ENCODE peak calls at places on chromosomes 1 and 21, in four cellular contexts. One of them, this sample, is unnamed. For H3K4me1, the result is how much of the 10 kb centered on the place peaks cover.

GRCh38 chr1:194024659-194025058 is 838.2 kb upstream of the B3GALT2 start:
- DNase-seq in psoas muscle: no peak
- DNase-seq in PC-3: peak
- DNase-seq in heart right ventricle: no peak
- DNase-seq in this sample: no peak

GRCh38 chr21:26490771-26491170 is 82.3 kb downstream of the CYYR1 start:
- DNase-seq in heart right ventricle: no peak
- DNase-seq in psoas muscle: no peak
- DNase-seq in PC-3: peak
- DNase-seq in this sample: no peak

GRCh38 chr1:74505133-74505532 is 7.3 kb downstream of the LRRC53 start:
- DNase-seq in PC-3: no peak
- DNase-seq in psoas muscle: no peak
- DNase-seq in heart right ventricle: peak
- DNase-seq in this sample: no peak

GRCh38 chr1:223796210-223796609 is 49.5 kb downstream of the TP53BP2 start:
- DNase-seq in PC-3: no peak
- DNase-seq in psoas muscle: no peak
- DNase-seq in heart right ventricle: no peak
- DNase-seq in this sample: no peak

GRCh38 chr1:227066999-227067398 is 126.9 kb downstream of the COQ8A start:
- DNase-seq in PC-3: no peak
- DNase-seq in psoas muscle: no peak
- DNase-seq in heart right ventricle: no peak
- DNase-seq in this sample: no peak

GRCh38 chr1:62058951-62059350 is 135.7 kb upstream of the L1TD1 start:
- DNase-seq in psoas muscle: no peak
- DNase-seq in PC-3: no peak
- DNase-seq in heart right ventricle: no peak
- DNase-seq in this sample: no peak

GRCh38 chr1:198220428-198220827 is 63.6 kb downstream of the NEK7 start:
- DNase-seq in heart right ventricle: no peak
- DNase-seq in PC-3: peak
- DNase-seq in psoas muscle: no peak
- DNase-seq in this sample: no peak

GRCh38 chr21:20882462-20883415 is 115.5 kb upstream of the NCAM2 start:
- DNase-seq in psoas muscle: no peak
- DNase-seq in PC-3: peak
- DNase-seq in heart right ventricle: no peak
- DNase-seq in this sample: no peak

GRCh38 chr1:175317309-175317708 is 124.7 kb upstream of the KIAA0040 start:
- DNase-seq in heart right ventricle: no peak
- DNase-seq in PC-3: peak
- DNase-seq in psoas muscle: no peak
- DNase-seq in this sample: peak

GRCh38 chr1:37234941-37235418 is 200.7 kb upstream of the GRIK3 start:
- DNase-seq in heart right ventricle: no peak
- DNase-seq in psoas muscle: no peak
- DNase-seq in PC-3: no peak
- DNase-seq in this sample: no peak

GRCh38 chr1:87867631-87868030 is 539.0 kb downstream of the LMO4 start:
- DNase-seq in PC-3: peak
- DNase-seq in heart right ventricle: no peak
- DNase-seq in psoas muscle: no peak
- DNase-seq in this sample: no peak

GRCh38 chr1:39494671-39495410 is 3.4 kb downstream of the BMP8A start:
- DNase-seq in PC-3: no peak
- DNase-seq in psoas muscle: no peak
- DNase-seq in heart right ventricle: no peak
- DNase-seq in this sample: no peak

GRCh38 chr1:82549851-82550250 is 749.1 kb downstream of the ADGRL2 start:
- DNase-seq in heart right ventricle: no peak
- DNase-seq in psoas muscle: no peak
- DNase-seq in PC-3: no peak
- DNase-seq in this sample: no peak

GRCh38 chr1:234773936-234774677 is 164.1 kb upstream of the IRF2BP2 start:
- DNase-seq in heart right ventricle: no peak
- DNase-seq in psoas muscle: no peak
- DNase-seq in PC-3: no peak
- DNase-seq in this sample: no peak

GRCh38 chr1:8396912-8397406 is 79.0 kb downstream of the SLC45A1 start:
- DNase-seq in PC-3: peak
- DNase-seq in heart right ventricle: no peak
- DNase-seq in psoas muscle: peak
- DNase-seq in this sample: no peak

GRCh38 chr21:44732263-44732662 is 20.9 kb upstream of the TSPEAR start:
- DNase-seq in PC-3: no peak
- DNase-seq in psoas muscle: no peak
- DNase-seq in heart right ventricle: no peak
- DNase-seq in this sample: no peak

GRCh38 chr1:222546548-222547259 is 1.2 kb downstream of the HHIPL2 start:
- DNase-seq in psoas muscle: no peak
- DNase-seq in heart right ventricle: no peak
- DNase-seq in PC-3: peak
- DNase-seq in this sample: no peak

GRCh38 chr1:2298685-2299673 is 70.9 kb downstream of the SKI start:
- DNase-seq in psoas muscle: no peak
- DNase-seq in PC-3: no peak
- DNase-seq in heart right ventricle: peak
- DNase-seq in this sample: no peak

GRCh38 chr21:45255381-45256020 is 32.2 kb downstream of the POFUT2 start:
- DNase-seq in PC-3: peak
- DNase-seq in heart right ventricle: no peak
- DNase-seq in psoas muscle: no peak
- DNase-seq in this sample: no peak

GRCh38 chr1:108000620-108001105 is 35.7 kb upstream of the VAV3 start:
- DNase-seq in PC-3: peak
- DNase-seq in psoas muscle: peak
- DNase-seq in heart right ventricle: peak
- DNase-seq in this sample: no peak

GRCh38 chr1:201166964-201167624 is 12.8 kb upstream of the TMEM9 start:
- DNase-seq in psoas muscle: no peak
- DNase-seq in PC-3: no peak
- DNase-seq in heart right ventricle: no peak
- DNase-seq in this sample: no peak

GRCh38 chr1:239587066-239587465 is 200.7 kb downstream of the CHRM3 start:
- DNase-seq in psoas muscle: no peak
- DNase-seq in heart right ventricle: no peak
- DNase-seq in PC-3: no peak
- DNase-seq in this sample: peak

GRCh38 chr1:6507037-6507428 is 15.6 kb upstream of the PLEKHG5 start:
- DNase-seq in heart right ventricle: no peak
- DNase-seq in PC-3: no peak
- DNase-seq in psoas muscle: no peak
- DNase-seq in this sample: no peak

GRCh38 chr1:232904566-232904965 is 45.8 kb upstream of the NTPCR start:
- DNase-seq in psoas muscle: no peak
- DNase-seq in PC-3: peak
- DNase-seq in heart right ventricle: no peak
- DNase-seq in this sample: no peak

GRCh38 chr1:152107984-152108898 is 7.0 kb downstream of the TCHH start:
- DNase-seq in PC-3: no peak
- DNase-seq in heart right ventricle: peak
- DNase-seq in psoas muscle: peak
- DNase-seq in this sample: no peak

GRCh38 chr1:221541296-221541695 is 200.6 kb downstream of the DUSP10 start:
- DNase-seq in PC-3: no peak
- DNase-seq in heart right ventricle: no peak
- DNase-seq in psoas muscle: no peak
- DNase-seq in this sample: no peak

GRCh38 chr1:232127190-232127589 is 500.6 kb downstream of the DISC1 start:
- DNase-seq in psoas muscle: no peak
- DNase-seq in PC-3: peak
- DNase-seq in heart right ventricle: no peak
- DNase-seq in this sample: peak

GRCh38 chr21:39671986-39672385 is 59.2 kb downstream of the B3GALT5 start:
- DNase-seq in psoas muscle: no peak
- DNase-seq in PC-3: no peak
- DNase-seq in heart right ventricle: no peak
- DNase-seq in this sample: no peak

GRCh38 chr1:208243851-208244583 is at the start of gene PLXNA2:
- DNase-seq in heart right ventricle: peak
- DNase-seq in PC-3: peak
- DNase-seq in psoas muscle: peak
- DNase-seq in this sample: peak

GRCh38 chr1:231162300-231162969 is 577 bp downstream of the TRIM67 start:
- DNase-seq in heart right ventricle: peak
- DNase-seq in PC-3: no peak
- DNase-seq in psoas muscle: peak
- DNase-seq in this sample: peak

GRCh38 chr1:70156529-70157120 is 48.8 kb downstream of the LRRC40 start:
- DNase-seq in PC-3: peak
- DNase-seq in heart right ventricle: no peak
- DNase-seq in psoas muscle: no peak
- DNase-seq in this sample: no peak

GRCh38 chr1:52553372-52554266 is 727 bp upstream of the TUT4 start:
- DNase-seq in heart right ventricle: peak
- DNase-seq in PC-3: peak
- DNase-seq in psoas muscle: peak
- DNase-seq in this sample: peak

GRCh38 chr1:181139631-181140051 is 51.1 kb downstream of the IER5 start:
- DNase-seq in PC-3: peak
- DNase-seq in psoas muscle: no peak
- DNase-seq in heart right ventricle: no peak
- DNase-seq in this sample: no peak

GRCh38 chr21:35077975-35078374 is 28.9 kb upstream of the RUNX1 start:
- DNase-seq in heart right ventricle: no peak
- DNase-seq in psoas muscle: no peak
- DNase-seq in PC-3: peak
- DNase-seq in this sample: no peak

DNA sequence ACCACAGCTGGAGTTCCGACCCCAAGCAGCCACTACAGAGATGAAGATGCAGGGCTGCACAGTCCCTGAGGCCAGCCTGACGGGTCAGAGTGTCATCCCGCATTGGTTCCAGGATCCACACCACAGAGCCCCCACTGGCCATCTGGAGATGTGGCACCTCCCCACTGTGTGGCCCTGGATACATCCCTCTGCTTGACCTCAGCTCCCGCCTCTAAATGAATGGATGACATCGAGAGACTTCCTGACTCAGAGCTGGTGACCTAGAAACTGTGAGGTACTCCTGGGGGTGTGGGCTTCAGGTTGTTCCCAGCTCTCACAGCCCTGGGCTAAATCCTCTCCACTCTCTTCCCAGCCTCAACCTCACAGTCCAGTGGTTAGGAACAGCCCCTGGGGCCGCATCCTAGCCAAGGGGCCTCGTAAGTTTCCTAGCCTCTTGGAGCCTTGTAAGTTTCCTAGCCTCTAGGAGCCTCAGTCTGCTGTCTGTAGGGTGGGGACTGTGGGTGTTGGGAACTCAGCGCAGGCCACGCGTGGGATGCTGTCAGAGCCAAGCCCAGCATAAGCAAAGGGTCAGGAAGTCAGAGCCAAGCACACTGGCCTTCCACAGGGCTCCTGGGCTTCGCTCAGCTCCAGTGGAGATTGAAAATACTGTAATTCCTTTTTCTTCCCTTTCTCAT is 87.5 kb upstream of the RUNX3 start:
- DNase-seq in PC-3: no peak
- DNase-seq in heart right ventricle: no peak
- DNase-seq in psoas muscle: no peak
- DNase-seq in this sample: no peak
- H3K4me1 ChIP-seq in PC-3: under half
- H3K4me1 ChIP-seq in heart right ventricle: under half
- H3K4me1 ChIP-seq in psoas muscle: under half
- H3K4me1 ChIP-seq in this sample: under half

DNA sequence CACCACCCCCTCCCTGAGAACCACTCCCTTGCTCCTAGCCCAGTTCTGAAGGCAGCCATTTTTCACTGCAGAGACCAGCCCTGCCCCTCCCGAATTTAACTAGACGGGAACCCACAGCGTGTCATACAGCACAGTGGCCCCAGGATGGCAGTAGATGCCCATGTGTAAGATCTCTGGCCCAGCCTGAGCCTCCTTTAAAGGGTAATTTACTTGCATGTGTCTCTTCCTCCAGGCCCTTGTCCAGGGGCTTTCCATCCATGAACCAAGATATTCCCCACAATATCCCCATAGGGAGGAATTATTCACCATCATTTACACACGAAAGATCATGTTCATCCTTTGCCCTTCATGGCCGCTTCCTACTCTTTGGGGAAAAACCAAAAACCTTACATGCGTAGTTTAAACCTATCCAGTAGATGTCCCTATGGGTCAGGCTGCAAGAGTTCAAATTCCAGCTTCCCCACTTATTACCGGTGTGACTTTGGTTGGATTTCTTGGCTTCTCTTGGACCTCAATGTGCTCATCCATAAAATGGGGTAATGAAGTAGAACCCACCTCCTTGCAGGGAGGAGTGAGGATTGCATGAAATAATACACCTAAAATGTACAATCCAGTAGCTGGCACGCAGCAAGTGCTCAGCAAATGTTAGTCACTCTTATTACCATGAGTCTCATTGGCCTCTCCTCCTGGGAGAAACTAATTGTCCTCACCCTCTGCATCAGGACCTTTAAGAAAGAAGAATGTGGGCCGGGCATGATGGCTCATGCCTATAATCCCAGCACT is 4.0 kb upstream of the LACTBL1 start:
- DNase-seq in heart right ventricle: peak
- DNase-seq in PC-3: peak
- DNase-seq in psoas muscle: peak
- DNase-seq in this sample: peak
- H3K4me3 ChIP-seq in heart right ventricle: no peak
- H3K4me3 ChIP-seq in PC-3: peak
- H3K4me3 ChIP-seq in psoas muscle: no peak
- H3K4me3 ChIP-seq in this sample: no peak

GRCh38 chr1:206470692-206471414 is 577 bp downstream of the IKBKE start:
- DNase-seq in psoas muscle: peak
- DNase-seq in PC-3: peak
- DNase-seq in heart right ventricle: no peak
- DNase-seq in this sample: peak
- H3K4me1 ChIP-seq in psoas muscle: under half
- H3K4me1 ChIP-seq in PC-3: under half
- H3K4me1 ChIP-seq in heart right ventricle: under half
- H3K4me1 ChIP-seq in this sample: half or more

DNA sequence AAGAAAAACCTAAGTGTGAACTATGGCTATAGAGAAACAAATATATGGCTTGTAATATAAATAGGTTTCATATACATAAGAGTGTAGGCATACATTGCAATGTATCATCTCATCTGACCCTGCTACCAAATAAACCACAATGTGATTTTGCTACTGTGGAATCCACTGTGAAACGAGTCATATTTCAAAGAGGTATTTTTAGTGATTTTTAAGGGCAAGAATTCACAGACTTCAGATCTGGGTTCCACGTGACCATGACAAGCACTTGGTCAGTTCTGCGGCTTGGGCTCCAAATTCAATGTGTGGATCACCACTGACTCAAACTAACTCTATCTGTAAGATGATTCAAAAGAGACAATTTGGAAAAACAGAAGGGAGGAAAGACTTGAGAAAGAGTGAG is 147.0 kb upstream of the ERG start:
- DNase-seq in psoas muscle: no peak
- DNase-seq in heart right ventricle: no peak
- DNase-seq in PC-3: peak
- DNase-seq in this sample: no peak
- H3K4me3 ChIP-seq in psoas muscle: no peak
- H3K4me3 ChIP-seq in heart right ventricle: no peak
- H3K4me3 ChIP-seq in PC-3: no peak
- H3K4me3 ChIP-seq in this sample: no peak